ENCODE peak calls at places on chromosomes 11 and 22, in ten cellular contexts. F is dorsolateral prefrontal cortex, N is RWPE1, H is heart left ventricle, R is ovary, Q is WTC11, U is astrocyte of the cerebellum, G is Peyer's patch, O is endothelial cell, T is fibroblast of lung. A is an unnamed sample.

GRCh38 chr11:96337541-96338530 is 5.2 kb downstream of the MAML2 start:
- DNase-seq in F (no peak), N (no peak), H (no peak), R (no peak), Q (no peak), U (no peak), G (peak), O (no peak), T (peak), A (no peak)

GRCh38 chr11:72375241-72375640 is 59.1 kb downstream of the CLPB start:
- DNase-seq in F (no peak), N (no peak), H (no peak), R (no peak), Q (no peak), U (no peak), G (no peak), O (no peak), T (no peak), A (no peak)

GRCh38 chr22:19962909-19963806 is 21.5 kb upstream of the TXNRD2 start:
- DNase-seq in F (no peak), N (peak), H (peak), R (no peak), Q (peak), U (no peak), G (no peak), O (no peak), T (peak), A (no peak)

GRCh38 chr22:32410459-32410858 is 1.6 kb downstream of the RTCB start:
- DNase-seq in F (no peak), N (no peak), H (no peak), R (no peak), Q (no peak), U (no peak), G (no peak), O (no peak), T (no peak), A (no peak)

GRCh38 chr22:47837703-47838102 is 1075.3 kb downstream of the TBC1D22A start:
- DNase-seq in F (no peak), N (no peak), H (no peak), R (no peak), Q (peak), U (no peak), G (no peak), O (peak), T (peak), A (peak)

GRCh38 chr11:113373981-113374560 is 13.5 kb upstream of the ANKK1 start:
- DNase-seq in F (no peak), N (no peak), H (no peak), R (no peak), Q (no peak), U (no peak), G (no peak), O (no peak), T (no peak), A (no peak)

GRCh38 chr11:93689166-93689734 is 27.8 kb downstream of the CEP295 start:
- DNase-seq in F (no peak), N (no peak), H (no peak), R (no peak), Q (no peak), U (no peak), G (no peak), O (no peak), T (no peak), A (no peak)

GRCh38 chr11:95912902-95913560 is 10.9 kb downstream of the MTMR2 start:
- DNase-seq in F (no peak), N (no peak), H (no peak), R (no peak), Q (no peak), U (no peak), G (no peak), O (no peak), T (peak), A (peak)

GRCh38 chr22:24156146-24156914 is 25.0 kb upstream of the SUSD2 start:
- DNase-seq in F (peak), N (peak), H (peak), R (no peak), Q (peak), U (no peak), G (peak), O (peak), T (peak), A (no peak)

GRCh38 chr11:134275534-134276395 is at the start of gene GLB1L3:
- DNase-seq in F (peak), N (peak), H (no peak), R (no peak), Q (peak), U (no peak), G (peak), O (peak), T (peak), A (no peak)
- TF ChIP-seq CTCF in F (peak), N (peak), H (no peak), R (no peak), Q (no peak), U (peak), G (peak), O (peak), T (peak), A (peak)

DNA sequence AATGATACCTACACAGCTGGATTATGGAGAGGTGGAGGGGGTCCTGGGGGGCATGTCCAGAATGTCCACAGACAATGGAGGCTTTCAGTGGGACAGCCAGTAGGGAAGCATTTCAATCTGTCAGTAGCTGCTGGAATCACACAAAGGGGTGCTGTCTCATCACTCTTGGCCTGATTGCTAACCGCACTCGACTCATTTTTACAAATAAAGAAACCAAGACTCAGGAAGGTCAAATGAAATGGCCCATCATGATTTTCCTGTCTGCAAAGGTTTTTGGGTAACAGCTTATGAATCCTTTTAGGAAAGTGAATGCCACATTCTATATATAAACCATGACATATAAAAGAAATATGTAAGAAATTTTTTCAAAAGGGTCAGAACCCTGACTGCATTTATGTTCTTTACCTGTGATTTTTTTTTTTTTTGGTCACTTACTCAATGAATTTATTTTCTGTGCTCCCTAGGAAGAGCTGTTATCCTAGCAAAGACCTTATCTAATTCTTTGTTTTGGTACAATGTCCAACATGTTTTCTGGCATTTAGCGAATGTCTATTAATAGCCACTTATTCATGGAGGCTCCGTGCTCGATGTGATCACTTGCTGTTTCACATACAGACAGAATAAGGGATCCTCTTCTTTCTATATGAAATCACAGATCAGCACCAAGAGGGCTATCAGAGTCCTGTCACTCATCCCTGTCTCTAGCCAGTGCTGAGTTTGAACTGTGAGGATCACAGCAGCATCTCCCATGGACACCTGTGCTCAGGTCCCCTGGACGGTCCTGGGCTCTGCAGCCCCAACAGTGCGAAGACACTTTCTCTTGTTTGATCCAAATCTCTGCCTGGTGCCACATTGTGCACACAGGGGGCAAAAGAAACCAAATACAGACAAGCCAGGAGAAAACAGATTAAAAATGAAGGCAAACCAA is 979.7 kb downstream of the NTM start:
- DNase-seq in F (no peak), N (no peak), H (no peak), R (no peak), Q (no peak), U (peak), G (no peak), O (no peak), T (peak), A (no peak)
- TF ChIP-seq CTCF in F (no peak), N (no peak), H (no peak), R (no peak), Q (no peak), U (no peak), G (no peak), O (no peak), T (no peak), A (no peak)

DNA sequence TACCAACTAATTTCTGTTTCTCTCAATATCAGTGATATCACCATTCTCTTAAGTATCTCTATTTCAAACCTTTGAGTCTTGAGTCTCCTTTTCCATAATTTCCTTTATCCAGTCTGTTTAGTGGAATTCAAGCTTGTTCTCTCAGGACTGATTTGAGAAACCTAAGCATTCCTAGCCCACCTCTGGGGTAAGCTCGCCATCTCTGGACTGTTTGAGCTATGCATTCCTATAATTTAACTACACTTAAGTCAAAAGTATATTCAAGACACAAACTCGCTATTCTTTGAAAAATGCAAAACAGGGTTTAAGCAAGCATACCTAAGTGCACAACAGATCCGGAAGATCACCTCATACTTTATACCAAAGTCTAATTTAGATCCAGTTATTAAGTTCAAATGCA is 2.1 kb upstream of the DLAT start:
- DNase-seq in F (no peak), N (no peak), H (no peak), R (no peak), Q (no peak), U (no peak), G (no peak), O (no peak), T (no peak), A (no peak)
- TF ChIP-seq CTCF in F (no peak), N (no peak), H (no peak), R (no peak), Q (no peak), U (no peak), G (no peak), O (no peak), T (no peak), A (no peak)

GRCh38 chr22:50041361-50042065 is 16.6 kb downstream of the TTLL8 start:
- DNase-seq in F (no peak), N (no peak), H (no peak), R (no peak), Q (no peak), U (no peak), G (no peak), O (no peak), T (no peak), A (no peak)

GRCh38 chr22:50035976-50036375 is 22.1 kb downstream of the TTLL8 start:
- DNase-seq in F (no peak), N (no peak), H (no peak), R (no peak), Q (no peak), U (no peak), G (no peak), O (no peak), T (no peak), A (no peak)

GRCh38 chr22:50040717-50041116 is 17.4 kb downstream of the TTLL8 start:
- DNase-seq in F (no peak), N (no peak), H (no peak), R (no peak), Q (no peak), U (no peak), G (no peak), O (no peak), T (no peak), A (no peak)

GRCh38 chr22:50035131-50035881 is 22.7 kb upstream of the IL17REL start:
- DNase-seq in F (no peak), N (no peak), H (no peak), R (no peak), Q (no peak), U (no peak), G (no peak), O (no peak), T (no peak), A (no peak)

GRCh38 chr22:50039669-50040458 is 18.2 kb downstream of the TTLL8 start:
- DNase-seq in F (no peak), N (no peak), H (no peak), R (no peak), Q (no peak), U (no peak), G (no peak), O (no peak), T (no peak), A (no peak)
- TF ChIP-seq CTCF in F (no peak), N (no peak), H (no peak), R (no peak), Q (no peak), U (no peak), G (no peak), O (no peak), T (no peak), A (no peak)

GRCh38 chr22:41619979-41620645 is 731 bp downstream of the DESI1 start:
- DNase-seq in F (peak), N (no peak), H (peak), R (peak), Q (peak), U (no peak), G (peak), O (peak), T (no peak), A (no peak)
- TF ChIP-seq CTCF in F (no peak), N (no peak), H (no peak), R (no peak), Q (no peak), U (no peak), G (no peak), O (no peak), T (no peak), A (no peak)

GRCh38 chr11:55714982-55715888 is 53.2 kb downstream of the OR4C6 start:
- DNase-seq in F (no peak), N (no peak), H (no peak), R (no peak), Q (peak), U (no peak), G (no peak), O (no peak), T (no peak), A (no peak)
- TF ChIP-seq CTCF in F (no peak), N (peak), H (no peak), R (no peak), Q (peak), U (no peak), G (no peak), O (peak), T (no peak), A (peak)

GRCh38 chr11:45848654-45849081 is 1.4 kb downstream of the CRY2 start:
- DNase-seq in F (no peak), N (no peak), H (no peak), R (no peak), Q (no peak), U (no peak), G (no peak), O (no peak), T (no peak), A (no peak)

GRCh38 chr11:45850446-45850845 is 3.2 kb downstream of the CRY2 start:
- DNase-seq in F (no peak), N (no peak), H (no peak), R (no peak), Q (no peak), U (no peak), G (no peak), O (no peak), T (peak), A (peak)

GRCh38 chr11:45846974-45847907 is at the start of gene CRY2:
- DNase-seq in F (peak), N (peak), H (peak), R (peak), Q (peak), U (peak), G (peak), O (peak), T (peak), A (peak)

GRCh38 chr11:45846174-45846675 is 1.1 kb upstream of the CRY2 start:
- DNase-seq in F (no peak), N (no peak), H (no peak), R (no peak), Q (no peak), U (no peak), G (no peak), O (no peak), T (no peak), A (no peak)

GRCh38 chr11:45847908-45848316 is 637 bp downstream of the CRY2 start:
- DNase-seq in F (peak), N (peak), H (no peak), R (peak), Q (peak), U (no peak), G (peak), O (peak), T (peak), A (peak)
- TF ChIP-seq CTCF in F (no peak), N (no peak), H (no peak), R (no peak), Q (no peak), U (peak), G (peak), O (no peak), T (peak), A (peak)

DNA sequence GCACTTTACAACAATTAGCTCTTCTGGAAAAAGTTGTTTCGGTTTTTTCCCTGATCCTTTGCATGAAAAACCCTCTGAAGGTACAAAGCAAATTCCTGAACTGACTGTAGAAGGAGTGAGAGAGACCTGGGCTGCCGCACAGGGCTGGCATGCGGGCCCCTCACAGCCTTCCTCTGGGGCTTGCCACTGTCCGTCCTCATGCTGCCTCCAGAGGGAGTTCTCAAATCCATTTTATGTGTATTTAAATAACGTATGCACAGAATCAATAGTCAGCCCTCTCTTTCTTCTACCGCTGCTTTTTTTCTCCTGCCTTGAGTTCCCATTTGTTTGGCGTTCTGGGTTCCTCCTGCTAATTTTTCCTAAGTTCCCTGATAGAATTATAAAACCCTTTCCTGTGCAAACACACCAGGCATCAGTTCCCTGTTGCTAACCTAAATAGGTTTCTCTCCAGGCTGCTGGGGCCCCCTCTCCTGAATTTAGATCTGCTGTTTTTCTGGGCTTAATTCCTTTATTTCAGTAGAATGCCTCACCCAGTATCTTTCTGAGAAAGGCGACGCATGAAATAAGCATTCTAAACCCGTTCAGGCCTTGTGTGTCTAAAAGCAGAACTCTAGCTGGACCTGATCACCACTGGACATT is 52.4 kb downstream of the PHF21B start:
- DNase-seq in F (no peak), N (no peak), H (no peak), R (no peak), Q (peak), U (no peak), G (no peak), O (no peak), T (no peak), A (no peak)
- TF ChIP-seq CTCF in F (no peak), N (no peak), H (no peak), R (no peak), Q (no peak), U (peak), G (no peak), O (peak), T (peak), A (peak)